ENCODE peak calls at places on chromosomes 16 and 17, in nine cellular contexts. F, X, U, M, G, Q, I, C and B are unnamed samples.

GRCh38 chr17:72683506-72684404 is 408.7 kb downstream of the SLC39A11 start:
- DNase-seq in F (no peak), X (peak; percentile 75), U (no peak), M (peak; percentile 99), G (peak; percentile 96), Q (no peak), I (peak; percentile 98), C (no peak), B (peak; percentile 34)

GRCh38 chr17:83128306-83129240 is 49.2 kb downstream of the METRNL start:
- DNase-seq in F (peak; percentile 7), X (no peak), U (peak; percentile 63), M (no peak), G (no peak), Q (no peak), I (no peak), C (no peak), B (no peak)

GRCh38 chr17:39800540-39800939 is 62.8 kb downstream of the GRB7 start:
- DNase-seq in F (no peak), X (peak; percentile 49), U (no peak), M (no peak), G (no peak), Q (peak; percentile 88), I (no peak), C (no peak), B (peak; percentile 50)

GRCh38 chr16:638034-638543 is 2.0 kb upstream of the METTL26 start:
- DNase-seq in F (no peak), X (no peak), U (no peak), M (no peak), G (no peak), Q (no peak), I (no peak), C (no peak), B (no peak)

GRCh38 chr16:66115373-66115772 is 251.1 kb upstream of the CDH5 start:
- DNase-seq in F (no peak), X (no peak), U (no peak), M (no peak), G (no peak), Q (no peak), I (no peak), C (peak; percentile 36), B (peak; percentile 66)

GRCh38 chr17:49486012-49486641 is 9.0 kb upstream of the NGFR start:
- DNase-seq in F (no peak), X (no peak), U (no peak), M (no peak), G (no peak), Q (no peak), I (no peak), C (peak; percentile 97), B (peak; percentile 91)

GRCh38 chr17:29625037-29625750 is 2.5 kb upstream of the CORO6 start:
- DNase-seq in F (no peak), X (no peak), U (peak; percentile 74), M (no peak), G (peak; percentile 61), Q (no peak), I (peak; percentile 48), C (no peak), B (peak; percentile 41)

GRCh38 chr17:14389656-14390055 is 88.8 kb downstream of the HS3ST3B1 start:
- DNase-seq in F (no peak), X (no peak), U (no peak), M (no peak), G (no peak), Q (no peak), I (no peak), C (no peak), B (no peak)

GRCh38 chr17:41741709-41742108 is 7.3 kb upstream of the HAP1 start:
- DNase-seq in F (no peak), X (no peak), U (no peak), M (no peak), G (no peak), Q (no peak), I (no peak), C (no peak), B (no peak)

GRCh38 chr17:51653902-51654301 is 393.6 kb downstream of the UTP18 start:
- DNase-seq in F (peak; percentile 45), X (no peak), U (no peak), M (no peak), G (no peak), Q (no peak), I (no peak), C (no peak), B (peak; percentile 47)

GRCh38 chr16:11316331-11317015 is 28.8 kb upstream of the RMI2 start:
- DNase-seq in F (peak; percentile 43), X (no peak), U (no peak), M (no peak), G (no peak), Q (no peak), I (no peak), C (no peak), B (no peak)

GRCh38 chr17:62093188-62094155 is 28.4 kb upstream of the MED13 start:
- DNase-seq in F (no peak), X (peak; percentile 88), U (no peak), M (peak; percentile 94), G (peak; percentile 87), Q (no peak), I (peak; percentile 97), C (no peak), B (peak; percentile 41)

GRCh38 chr17:2595736-2596135 is 2.3 kb downstream of the PAFAH1B1 start:
- DNase-seq in F (no peak), X (no peak), U (no peak), M (no peak), G (no peak), Q (peak; percentile 16), I (peak; percentile 27), C (no peak), B (no peak)

GRCh38 chr17:80862341-80862969 is 129.2 kb upstream of the CHMP6 start:
- DNase-seq in F (no peak), X (no peak), U (no peak), M (no peak), G (no peak), Q (peak; percentile 33), I (peak; percentile 27), C (no peak), B (peak; percentile 39)

GRCh38 chr17:41863074-41863843 is 2.0 kb downstream of the KLHL11 start:
- DNase-seq in F (no peak), X (no peak), U (no peak), M (no peak), G (no peak), Q (no peak), I (no peak), C (no peak), B (peak; percentile 27)

GRCh38 chr17:80386341-80386740 is 28.6 kb upstream of the ENDOV start:
- DNase-seq in F (no peak), X (no peak), U (peak; percentile 10), M (no peak), G (no peak), Q (no peak), I (no peak), C (no peak), B (no peak)

GRCh38 chr16:9364721-9365693 is 273.6 kb downstream of the HAPSTR1 start:
- DNase-seq in F (no peak), X (no peak), U (peak; percentile 80), M (no peak), G (no peak), Q (no peak), I (no peak), C (no peak), B (peak; percentile 9)

GRCh38 chr17:66667491-66668030 is 167.4 kb upstream of the CACNG5 start:
- DNase-seq in F (no peak), X (no peak), U (no peak), M (no peak), G (no peak), Q (no peak), I (no peak), C (no peak), B (no peak)

GRCh38 chr16:10314811-10315210 is 71.0 kb upstream of the ATF7IP2 start:
- DNase-seq in F (no peak), X (no peak), U (no peak), M (peak; percentile 61), G (peak; percentile 38), Q (peak; percentile 66), I (peak; percentile 10), C (no peak), B (no peak)